ENCODE peak calls at places on chromosomes 16 and 17, in five cellular contexts. C is coronary artery, U is GM10248, Y is GM23338, Q is endothelial cell. V is an unnamed sample.

GRCh38 chr16:48687421-48688038 is 77.5 kb upstream of the N4BP1 start:
- DNase-seq in Y (peak), C (no peak), Q (peak), U (peak), V (peak)

GRCh38 chr17:47935961-47936360 is 5.4 kb upstream of the PNPO start:
- DNase-seq in Y (no peak), U (no peak), Q (no peak), C (no peak), V (no peak)

GRCh38 chr17:68319420-68320162 is 28.3 kb downstream of the ARSG start:
- DNase-seq in Y (no peak), C (no peak), U (no peak), Q (no peak), V (no peak)

GRCh38 chr16:29824589-29825144 is 4.4 kb downstream of the MVP start:
- DNase-seq in Y (no peak), U (no peak), C (no peak), Q (no peak), V (no peak)

GRCh38 chr17:49676276-49676868 is 1.5 kb downstream of the SPOP start:
- DNase-seq in Y (peak), C (no peak), Q (no peak), U (peak), V (peak)

GRCh38 chr16:19232988-19233387 is 52.5 kb upstream of the CLEC19A start:
- DNase-seq in Q (no peak), C (no peak), U (no peak), Y (no peak), V (no peak)

GRCh38 chr16:4176794-4177438 is 60.7 kb upstream of the ADCY9 start:
- DNase-seq in U (peak), C (no peak), Q (no peak), Y (no peak), V (peak)

GRCh38 chr16:19765860-19766553 is 47.9 kb downstream of the IQCK start:
- DNase-seq in C (peak), U (no peak), Q (no peak), Y (no peak), V (no peak)

GRCh38 chr17:57459286-57459915 is 203.1 kb downstream of the MSI2 start:
- DNase-seq in Y (no peak), Q (no peak), C (no peak), U (no peak), V (peak)

GRCh38 chr16:27234603-27235002 is 31.3 kb downstream of the KDM8 start:
- DNase-seq in Q (no peak), C (no peak), Y (no peak), U (no peak), V (no peak)

GRCh38 chr16:4081035-4081434 is 35.2 kb downstream of the ADCY9 start:
- DNase-seq in Y (no peak), U (no peak), Q (no peak), C (no peak), V (no peak)

GRCh38 chr16:10791048-10791447 is 27.5 kb downstream of the TVP23A start:
- DNase-seq in C (no peak), Y (no peak), U (peak), Q (no peak), V (peak)

GRCh38 chr17:80963812-80964211 is 27.8 kb upstream of the CHMP6 start:
- DNase-seq in U (no peak), C (no peak), Q (no peak), Y (no peak), V (no peak)

GRCh38 chr16:69865701-69866100 is 85.4 kb upstream of the CLEC18A start:
- DNase-seq in C (no peak), U (no peak), Y (peak), Q (peak), V (no peak)

GRCh38 chr16:57513371-57514102 is 22.8 kb downstream of the CCDC102A start:
- DNase-seq in Q (no peak), Y (no peak), C (no peak), U (no peak), V (no peak)

GRCh38 chr17:37884516-37884915 is 39.7 kb upstream of the TBC1D3K start:
- DNase-seq in C (no peak), U (no peak), Q (no peak), Y (peak), V (no peak)

DNA sequence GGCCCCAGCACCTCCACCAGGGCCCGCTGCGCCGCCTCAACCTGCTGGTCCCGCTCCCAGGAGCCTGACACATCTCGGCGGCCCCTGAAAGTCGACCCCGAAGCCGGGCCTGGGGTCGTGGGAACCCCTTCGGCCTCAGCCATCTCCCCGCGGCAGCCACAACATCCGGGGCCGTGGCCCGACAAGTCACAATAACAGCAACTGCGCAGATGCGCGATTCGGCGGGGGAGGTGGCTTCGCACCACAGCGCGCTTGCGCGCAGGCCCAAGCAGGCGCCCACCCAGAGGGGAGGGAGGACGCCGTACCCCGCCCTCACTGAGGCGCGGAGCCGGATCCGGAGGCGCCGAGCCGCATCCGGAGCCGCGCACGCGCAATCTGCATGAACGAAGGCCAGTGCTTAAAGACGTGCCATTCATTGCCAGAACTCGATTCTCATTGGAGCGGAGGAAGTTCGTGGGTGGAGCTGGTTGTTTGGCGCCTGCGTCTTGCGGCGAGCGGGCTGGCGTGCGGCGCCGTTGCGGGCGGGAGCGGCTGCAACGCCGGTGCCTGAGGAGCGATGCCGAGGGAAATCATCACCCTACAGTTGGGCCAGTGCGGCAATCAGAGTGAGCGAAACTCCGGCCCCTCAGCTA is at the start of the genes RETREG3 and TUBG1:
- DNase-seq in U (peak), Q (peak), Y (peak), C (peak), V (peak)
- TF ChIP-seq CTCF in U (no peak), Q (no peak), Y (no peak), C (no peak), V (no peak)

DNA sequence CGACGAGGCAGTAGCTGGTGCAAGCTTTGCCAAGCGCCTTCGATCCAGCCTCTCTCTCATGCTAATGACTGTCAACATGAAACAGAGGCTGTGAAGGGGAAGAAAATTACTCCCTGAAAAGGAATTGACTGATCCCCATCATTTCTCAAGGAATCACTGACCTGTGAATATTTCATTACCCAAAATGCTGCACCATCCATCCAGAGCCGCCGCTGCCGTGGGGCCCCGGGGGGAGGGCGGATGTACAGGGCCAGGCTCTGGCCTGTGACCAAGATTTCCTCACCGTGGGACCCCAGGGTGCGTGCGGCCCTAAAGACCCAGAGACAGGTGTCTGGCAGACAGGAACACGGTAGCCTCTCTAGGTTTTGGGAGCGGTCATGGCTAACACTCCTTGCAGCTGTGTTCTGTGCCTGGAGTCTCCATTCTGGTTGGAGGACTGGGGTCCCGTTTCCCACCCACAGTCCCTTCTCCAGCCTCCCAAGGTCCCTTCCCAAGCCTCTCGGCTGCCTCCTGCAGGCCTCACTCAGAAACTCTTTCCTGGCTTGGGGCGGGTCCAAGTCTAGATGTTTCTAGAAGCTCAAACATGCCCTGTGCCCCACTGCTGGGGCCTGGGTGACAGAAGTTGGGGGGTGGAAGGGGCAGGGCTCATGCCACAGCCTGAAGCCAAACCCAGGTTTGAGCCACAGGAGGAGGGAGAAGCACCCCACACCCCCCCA is 73.3 kb downstream of the ENGASE start:
- DNase-seq in U (no peak), Y (no peak), C (no peak), Q (no peak), V (no peak)
- TF ChIP-seq CTCF in U (no peak), Y (no peak), C (no peak), Q (no peak), V (no peak)

DNA sequence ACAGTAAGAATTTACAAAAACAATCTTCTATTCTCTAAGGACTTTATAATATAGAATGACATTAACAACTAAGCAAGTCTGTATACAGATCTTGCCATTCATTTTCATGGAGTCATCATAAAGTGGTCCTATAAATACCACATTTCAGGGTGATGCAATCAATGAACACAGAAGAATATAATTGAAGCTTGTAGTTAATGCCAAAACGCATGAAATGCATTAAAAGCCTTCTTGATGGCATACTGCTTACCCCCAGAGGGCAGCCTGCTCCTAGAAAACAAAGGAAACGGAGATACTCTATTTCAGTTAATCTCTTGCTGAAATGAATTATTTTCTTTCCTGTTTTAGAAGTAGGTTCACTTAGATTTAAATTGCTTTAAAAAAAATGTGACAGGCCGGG is 45.2 kb upstream of the STAC2 start:
- DNase-seq in C (no peak), Q (no peak), Y (peak), U (peak), V (no peak)
- TF ChIP-seq CTCF in C (no peak), Q (no peak), Y (peak), U (peak), V (no peak)

GRCh38 chr17:74842599-74843351 is 16.9 kb downstream of the GRIN2C start:
- DNase-seq in U (peak), C (no peak), Y (peak), Q (peak), V (peak)
- TF ChIP-seq CTCF in U (peak), C (peak), Y (no peak), Q (peak), V (peak)

GRCh38 chr17:31540602-31541307 is 149.3 kb downstream of the RAB11FIP4 start:
- DNase-seq in C (no peak), U (no peak), Q (no peak), Y (no peak), V (no peak)

GRCh38 chr17:31538080-31538762 is 146.7 kb downstream of the RAB11FIP4 start:
- DNase-seq in Y (no peak), Q (no peak), C (no peak), U (peak), V (peak)

GRCh38 chr17:31544186-31544585 is 152.7 kb downstream of the RAB11FIP4 start:
- DNase-seq in Q (no peak), Y (no peak), U (no peak), C (no peak), V (no peak)

GRCh38 chr17:31537558-31537957 is 146.1 kb downstream of the RAB11FIP4 start:
- DNase-seq in Y (no peak), U (no peak), C (no peak), Q (no peak), V (no peak)

GRCh38 chr17:31541559-31541958 is 150.1 kb downstream of the RAB11FIP4 start:
- DNase-seq in Y (peak), C (no peak), U (peak), Q (no peak), V (no peak)
- TF ChIP-seq CTCF in Y (no peak), C (no peak), U (no peak), Q (no peak), V (no peak)

DNA sequence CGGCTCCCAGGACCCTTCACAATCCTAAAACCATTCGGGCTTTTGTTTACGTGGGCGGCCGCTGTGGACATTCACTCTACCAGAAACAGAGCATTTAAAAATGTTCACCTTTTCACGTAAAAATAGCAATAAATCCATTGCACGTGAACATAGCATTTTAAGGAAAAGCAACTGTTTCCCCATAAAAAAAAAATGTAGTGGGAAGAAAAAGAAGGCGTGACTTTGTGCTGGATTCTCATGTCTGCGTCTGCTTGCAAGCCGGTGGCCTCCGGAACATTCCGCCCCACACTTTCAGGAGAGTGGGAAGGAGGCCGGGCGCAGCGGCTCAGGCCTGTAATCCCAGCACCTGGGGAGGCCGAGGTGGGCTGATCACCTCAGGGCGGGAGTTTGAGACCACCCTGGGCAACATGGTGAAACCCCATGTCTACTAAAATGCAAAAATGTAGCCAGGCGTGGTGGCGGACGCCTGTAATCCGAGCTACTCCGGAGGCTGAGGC is 13.4 kb upstream of the GNG13 start:
- DNase-seq in Y (no peak), C (no peak), Q (no peak), U (no peak), V (no peak)
- TF ChIP-seq CTCF in Y (no peak), C (no peak), Q (peak), U (no peak), V (no peak)

DNA sequence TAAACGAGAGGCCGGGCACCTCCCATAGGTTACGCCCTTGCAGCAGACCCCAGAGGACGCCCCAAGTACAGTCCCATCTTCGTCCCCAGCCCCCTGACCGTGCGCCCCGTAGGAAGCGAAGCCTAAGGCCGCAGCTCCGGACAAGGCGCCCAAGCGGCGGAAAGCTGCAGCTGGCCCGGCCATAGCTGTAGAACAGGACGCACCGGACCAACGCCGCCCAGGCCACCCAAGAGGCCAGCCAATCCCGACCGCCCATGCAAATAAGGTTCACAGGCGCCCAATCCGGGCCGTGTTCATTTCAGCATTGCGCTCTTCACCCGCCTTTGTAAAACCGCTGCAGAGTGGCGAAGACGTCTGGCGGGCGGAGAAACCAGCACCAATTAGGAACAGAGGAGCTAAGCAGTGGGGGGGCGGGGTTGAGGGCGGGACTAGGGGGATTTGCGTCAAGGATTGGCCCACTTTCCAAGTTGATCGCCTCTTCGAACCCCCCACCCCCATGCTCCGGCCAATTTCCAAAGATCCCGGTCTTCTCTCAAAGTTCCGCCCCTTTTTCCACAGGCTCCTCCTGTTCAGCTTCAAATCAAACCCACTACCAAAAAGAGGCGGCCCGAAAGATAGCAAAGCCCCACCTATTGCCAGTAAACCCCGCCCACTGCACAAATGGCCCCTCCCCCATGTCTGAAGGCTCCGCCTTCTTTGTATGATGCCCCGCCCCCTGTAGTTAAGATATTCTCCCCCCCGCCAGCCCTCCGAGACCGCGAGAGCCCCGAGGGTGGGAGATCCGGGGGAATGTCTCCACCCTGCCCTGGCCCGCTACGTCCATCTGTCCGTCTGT is at the start of gene TMEM256:
- DNase-seq in U (peak), Q (peak), Y (peak), C (peak), V (peak)
- TF ChIP-seq CTCF in U (no peak), Q (no peak), Y (no peak), C (no peak), V (no peak)